ENCODE peak calls at places on chromosome 18, in seven cellular contexts. N, Q, T, M, U, L and Z are unnamed samples.

GRCh38 chr18:42977982-42978595 is 137.4 kb downstream of the RIT2 start:
- DNase-seq in N (no peak), Q (no peak), T (no peak), M (no peak), U (no peak), L (no peak), Z (no peak)

GRCh38 chr18:21243041-21243431 is 1.0 kb downstream of the GREB1L start:
- DNase-seq in N (no peak), Q (no peak), T (no peak), M (no peak), U (no peak), L (no peak), Z (peak)

GRCh38 chr18:49813071-49813320 is 337 bp downstream of the ACAA2 start:
- DNase-seq in N (peak), Q (peak), T (peak), M (peak), U (peak), L (peak), Z (no peak)

GRCh38 chr18:11946756-11947155 is 34.6 kb upstream of the IMPA2 start:
- DNase-seq in N (no peak), Q (peak), T (no peak), M (peak), U (peak), L (no peak), Z (no peak)

GRCh38 chr18:9048808-9049494 is 53.5 kb upstream of the NDUFV2 start:
- DNase-seq in N (no peak), Q (peak), T (no peak), M (peak), U (no peak), L (no peak), Z (no peak)

GRCh38 chr18:53886066-53886465 is 338.4 kb downstream of the MBD2 start:
- DNase-seq in N (no peak), Q (no peak), T (no peak), M (no peak), U (no peak), L (no peak), Z (no peak)

GRCh38 chr18:62878305-62878704 is 163.0 kb downstream of the PHLPP1 start:
- DNase-seq in N (no peak), Q (no peak), T (no peak), M (no peak), U (peak), L (no peak), Z (no peak)

GRCh38 chr18:42048150-42048549 is 93.1 kb downstream of the PIK3C3 start:
- DNase-seq in N (no peak), Q (peak), T (no peak), M (peak), U (peak), L (no peak), Z (no peak)

GRCh38 chr18:61993831-61994230 is 101.0 kb upstream of the RNF152 start:
- DNase-seq in N (no peak), Q (no peak), T (no peak), M (no peak), U (no peak), L (no peak), Z (no peak)

GRCh38 chr18:49074505-49074904 is 123.7 kb upstream of the SMAD7 start:
- DNase-seq in N (no peak), Q (no peak), T (no peak), M (no peak), U (no peak), L (no peak), Z (no peak)

GRCh38 chr18:31508781-31509180 is 10.8 kb downstream of the DSG2 start:
- DNase-seq in N (no peak), Q (no peak), T (no peak), M (no peak), U (no peak), L (no peak), Z (no peak)

GRCh38 chr18:8537400-8537799 is 71.8 kb upstream of the RAB12 start:
- DNase-seq in N (no peak), Q (no peak), T (no peak), M (no peak), U (no peak), L (no peak), Z (no peak)

DNA sequence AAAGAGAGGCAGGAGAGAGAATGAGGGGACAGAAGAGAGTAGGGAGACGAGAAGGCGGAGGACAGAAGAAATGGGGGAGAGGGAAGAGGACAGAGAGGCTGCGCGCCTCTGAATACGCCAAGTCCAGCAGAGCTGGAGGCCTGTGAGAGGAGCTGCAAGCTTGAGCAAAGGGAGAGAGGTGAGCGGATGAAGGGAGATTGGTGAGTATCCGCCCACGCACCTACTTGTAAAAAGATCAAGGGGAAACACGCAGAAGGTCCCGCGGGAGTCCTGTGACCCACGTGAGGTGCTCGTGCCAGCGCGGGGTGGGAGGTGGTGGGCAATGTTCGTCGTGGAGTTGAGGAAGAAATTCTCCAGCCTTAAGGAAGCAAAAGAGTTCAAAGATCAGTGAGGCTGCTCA is 2.0 kb upstream of the NETO1 start:
- DNase-seq in N (no peak), Q (no peak), T (no peak), M (no peak), U (no peak), L (no peak), Z (no peak)
- H3K4me3 ChIP-seq in N (no peak), Q (no peak), T (no peak), M (no peak), U (no peak), L (no peak), Z (no peak)

DNA sequence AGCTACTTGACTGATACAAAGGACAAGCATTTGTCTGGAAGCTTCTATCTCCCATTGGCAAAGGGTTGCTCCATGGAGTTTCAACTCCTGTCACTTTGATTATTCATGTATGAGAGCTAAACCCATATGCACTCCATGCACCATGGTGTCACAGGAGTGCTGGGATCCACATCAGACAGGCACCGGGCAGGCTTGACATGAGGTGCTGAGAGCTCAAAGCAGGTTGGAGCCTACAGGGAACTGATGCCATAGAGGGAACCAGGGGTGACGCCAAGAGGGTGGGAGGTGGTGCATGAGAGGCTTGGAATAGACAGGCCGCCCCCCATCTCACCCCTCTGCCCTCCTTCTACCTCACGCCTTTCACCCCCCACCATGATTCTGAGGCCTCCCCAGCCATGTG is 199.8 kb upstream of the CCDC68 start:
- DNase-seq in N (no peak), Q (no peak), T (no peak), M (no peak), U (no peak), L (no peak), Z (no peak)
- TF ChIP-seq POLR2A in N (no peak), Q (no peak), T (no peak), M (no peak), U (no peak), L (no peak), Z (no peak)

DNA sequence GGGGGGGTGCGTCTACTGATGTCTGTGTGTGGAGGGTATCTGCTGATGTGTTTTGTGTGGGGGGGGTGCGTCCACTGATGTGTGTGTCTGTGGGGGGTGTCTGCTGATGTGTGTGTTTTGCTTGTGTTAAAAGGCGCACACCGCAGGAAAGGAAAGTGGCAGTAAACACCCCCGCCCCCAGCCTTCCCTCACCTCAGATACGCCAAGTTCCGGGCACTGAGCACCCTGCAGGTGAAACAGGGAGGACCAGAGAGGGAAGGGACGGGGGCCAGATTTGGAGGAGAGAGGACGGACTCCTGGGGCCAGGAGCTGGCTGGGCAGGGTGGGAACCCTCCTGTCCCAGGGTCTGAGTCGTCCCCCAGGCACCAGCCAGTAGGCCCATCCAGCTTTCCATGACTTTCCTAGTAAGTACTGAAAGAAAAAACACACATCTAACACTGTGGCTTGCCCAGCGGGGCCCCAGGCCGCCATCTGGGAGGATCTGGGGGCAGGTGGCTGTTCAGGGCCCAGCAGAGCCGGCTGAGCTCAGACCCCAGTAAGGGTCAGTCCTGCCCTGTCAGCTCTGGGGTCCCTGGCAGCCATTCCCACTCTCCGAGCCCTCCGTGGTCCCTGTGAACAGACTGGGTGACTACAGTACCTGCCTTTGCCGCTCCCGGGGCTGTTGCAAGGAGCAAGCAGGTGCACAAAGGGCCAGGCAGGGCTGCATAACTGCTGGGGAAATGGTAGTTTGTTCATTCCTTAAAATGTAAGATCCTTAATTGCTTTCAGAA is 126.9 kb downstream of the NFATC1 start:
- DNase-seq in N (peak), Q (no peak), T (peak), M (no peak), U (no peak), L (no peak), Z (no peak)
- H3K4me3 ChIP-seq in N (no peak), Q (no peak), T (no peak), M (no peak), U (no peak), L (no peak), Z (no peak)

DNA sequence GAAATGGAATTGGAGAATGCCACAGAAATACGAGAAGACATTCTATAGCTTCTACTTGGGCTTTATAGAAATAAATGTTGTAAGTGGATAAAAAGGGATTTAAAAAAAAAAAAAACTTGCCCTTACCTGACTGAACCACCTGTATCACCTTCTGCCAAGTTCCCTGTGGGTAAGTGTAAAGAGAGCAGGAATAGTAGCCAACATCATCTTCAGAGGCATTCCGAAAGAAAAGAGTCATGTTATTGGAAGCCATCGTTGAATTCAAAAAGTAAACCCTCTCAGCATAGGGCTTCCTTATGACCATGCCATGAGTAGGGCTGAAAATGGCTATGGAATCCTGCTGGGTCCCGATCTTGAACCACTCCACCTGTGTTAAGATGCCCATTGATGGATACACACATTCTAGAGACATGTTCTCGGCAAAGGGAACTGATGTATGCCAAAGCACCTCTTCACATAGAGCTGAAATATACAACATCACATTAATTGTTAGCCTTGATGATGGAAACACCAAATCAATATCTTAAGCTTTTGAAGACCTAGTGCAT is 991 bp downstream of the CD226 start:
- DNase-seq in N (no peak), Q (no peak), T (no peak), M (no peak), U (no peak), L (no peak), Z (no peak)
- TF ChIP-seq POLR2A in N (no peak), Q (no peak), T (no peak), M (no peak), U (no peak), L (no peak), Z (no peak)

DNA sequence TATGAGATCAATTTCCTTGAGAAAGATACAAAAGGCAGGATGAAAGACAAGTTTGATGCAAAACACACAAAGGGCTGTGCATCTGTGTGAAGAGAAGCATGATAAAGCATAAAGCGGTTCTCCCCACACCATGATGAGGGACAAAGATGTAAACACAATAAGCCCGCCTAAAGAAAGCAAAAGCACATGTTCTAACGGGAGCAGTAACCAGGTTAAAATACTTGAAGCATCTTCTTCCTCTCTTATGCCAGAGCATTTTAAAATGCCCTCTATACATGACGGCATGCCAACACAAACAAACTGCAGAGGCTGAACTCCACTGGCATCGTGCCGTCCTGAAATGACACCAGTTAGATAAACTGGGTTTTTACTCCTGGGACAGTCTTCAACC is 89.8 kb downstream of the CDH2 start:
- DNase-seq in N (no peak), Q (no peak), T (peak), M (no peak), U (peak), L (no peak), Z (peak)
- H3K4me3 ChIP-seq in N (no peak), Q (no peak), T (no peak), M (no peak), U (no peak), L (no peak), Z (peak)

DNA sequence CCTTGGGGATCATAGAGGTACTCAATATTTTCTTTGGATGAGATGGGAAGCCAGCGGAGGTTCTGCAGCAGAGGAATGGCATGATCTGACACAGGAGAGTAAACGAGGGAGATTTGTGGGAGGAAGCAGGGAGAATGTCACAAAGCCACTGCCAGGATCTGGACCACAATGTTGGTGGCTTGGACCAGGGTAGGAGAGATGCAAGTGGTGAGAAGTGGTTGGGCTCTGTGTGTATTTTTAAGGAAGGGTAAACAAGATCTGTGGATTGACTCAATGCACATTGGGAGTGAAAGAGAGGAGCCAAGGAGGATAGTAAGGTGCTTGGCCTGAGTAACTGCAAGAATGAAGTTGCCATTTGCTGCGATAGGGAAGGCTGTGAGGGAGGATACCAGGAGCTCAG is 10.5 kb upstream of the SMIM21 start:
- DNase-seq in N (no peak), Q (no peak), T (no peak), M (no peak), U (no peak), L (no peak), Z (no peak)
- TF ChIP-seq POLR2A in N (no peak), Q (no peak), T (no peak), M (no peak), U (no peak), L (no peak), Z (no peak)